ENCODE peak calls at places on chromosome 18, in nine cellular contexts. Y is naive thymus-derived CD4-positive, alpha-beta T cell; O is CD4-positive, CD25-positive, alpha-beta regulatory T cell; I is WERI-Rb-1; U is brain microvascular endothelial cell; K is right cardiac atrium; S is tibial artery; B is fibroblast of lung; J is adrenal gland. X is an unnamed sample.

GRCh38 chr18:23133860-23134779 is 1.2 kb upstream of the CABLES1 start:
- DNase-seq in Y (no peak), O (peak), I (peak), U (no peak), K (no peak), S (no peak), B (no peak), J (no peak), X (peak)

GRCh38 chr18:61308009-61308408 is 25.2 kb upstream of the CDH20 start:
- DNase-seq in Y (no peak), O (no peak), I (no peak), U (no peak), K (no peak), S (no peak), B (no peak), J (no peak), X (no peak)

GRCh38 chr18:9103488-9103887 is 989 bp downstream of the NDUFV2 start:
- DNase-seq in Y (peak), O (peak), I (no peak), U (no peak), K (no peak), S (no peak), B (peak), J (no peak), X (no peak)

GRCh38 chr18:40485318-40485717 is 1469.7 kb upstream of the PIK3C3 start:
- DNase-seq in Y (no peak), O (no peak), I (no peak), U (peak), K (no peak), S (no peak), B (peak), J (no peak), X (no peak)

GRCh38 chr18:54984908-54985307 is 25.6 kb upstream of the CCDC68 start:
- DNase-seq in Y (no peak), O (no peak), I (no peak), U (no peak), K (no peak), S (no peak), B (no peak), J (no peak), X (no peak)

GRCh38 chr18:34709104-34709503 is 994 bp upstream of the DTNA start:
- DNase-seq in Y (no peak), O (no peak), I (no peak), U (peak), K (no peak), S (no peak), B (peak), J (peak), X (no peak)

GRCh38 chr18:62717059-62717849 is 1.9 kb downstream of the PHLPP1 start:
- DNase-seq in Y (peak), O (peak), I (no peak), U (peak), K (no peak), S (no peak), B (peak), J (peak), X (no peak)

GRCh38 chr18:44654555-44654954 is 26.1 kb upstream of the SETBP1 start:
- DNase-seq in Y (no peak), O (no peak), I (no peak), U (peak), K (no peak), S (no peak), B (peak), J (no peak), X (no peak)

GRCh38 chr18:22223263-22223960 is 54.0 kb downstream of the GATA6 start:
- DNase-seq in Y (no peak), O (no peak), I (no peak), U (peak), K (peak), S (peak), B (peak), J (peak), X (peak)

GRCh38 chr18:63970803-63971191 is 916 bp downstream of the SERPINB8 start:
- DNase-seq in Y (no peak), O (no peak), I (peak), U (no peak), K (peak), S (peak), B (peak), J (no peak), X (peak)

GRCh38 chr18:70075906-70076305 is 128.2 kb upstream of the CD226 start:
- DNase-seq in Y (no peak), O (no peak), I (no peak), U (no peak), K (no peak), S (no peak), B (peak), J (no peak), X (no peak)

GRCh38 chr18:23342506-23342905 is 110.6 kb upstream of the RIOK3 start:
- DNase-seq in Y (no peak), O (no peak), I (no peak), U (no peak), K (no peak), S (no peak), B (no peak), J (no peak), X (no peak)

GRCh38 chr18:23183356-23184150 is 48.3 kb downstream of the CABLES1 start:
- DNase-seq in Y (no peak), O (no peak), I (no peak), U (peak), K (no peak), S (no peak), B (peak), J (no peak), X (no peak)

GRCh38 chr18:74525741-74526140 is 8.6 kb upstream of the CNDP1 start:
- DNase-seq in Y (no peak), O (no peak), I (no peak), U (no peak), K (no peak), S (peak), B (no peak), J (no peak), X (no peak)

GRCh38 chr18:24837065-24837464 is 376.6 kb downstream of the HRH4 start:
- DNase-seq in Y (no peak), O (no peak), I (no peak), U (no peak), K (no peak), S (no peak), B (peak), J (no peak), X (no peak)

GRCh38 chr18:9708882-9709877 is 1.1 kb downstream of the RAB31 start:
- DNase-seq in Y (no peak), O (peak), I (no peak), U (no peak), K (peak), S (peak), B (no peak), J (peak), X (peak)

GRCh38 chr18:21484851-21485636 is 115.5 kb downstream of the ESCO1 start:
- DNase-seq in Y (no peak), O (no peak), I (no peak), U (peak), K (no peak), S (no peak), B (peak), J (no peak), X (no peak)

GRCh38 chr18:37705016-37705415 is 139.4 kb upstream of the CELF4 start:
- DNase-seq in Y (no peak), O (no peak), I (peak), U (no peak), K (no peak), S (no peak), B (no peak), J (no peak), X (no peak)

GRCh38 chr18:61551586-61551985 is 218.4 kb downstream of the CDH20 start:
- DNase-seq in Y (peak), O (peak), I (peak), U (peak), K (no peak), S (no peak), B (peak), J (peak), X (no peak)

GRCh38 chr18:57831597-57832377 is 28.7 kb upstream of the ATP8B1 start:
- DNase-seq in Y (peak), O (no peak), I (no peak), U (no peak), K (no peak), S (no peak), B (no peak), J (no peak), X (no peak)

GRCh38 chr18:22086973-22087372 is 82.4 kb upstream of the GATA6 start:
- DNase-seq in Y (no peak), O (no peak), I (no peak), U (no peak), K (no peak), S (no peak), B (no peak), J (no peak), X (no peak)

GRCh38 chr18:13014818-13015217 is 23.7 kb downstream of the CEP192 start:
- DNase-seq in Y (no peak), O (no peak), I (no peak), U (no peak), K (no peak), S (no peak), B (no peak), J (no peak), X (no peak)

GRCh38 chr18:13014232-13014631 is 23.1 kb downstream of the CEP192 start:
- DNase-seq in Y (no peak), O (no peak), I (no peak), U (no peak), K (no peak), S (no peak), B (no peak), J (no peak), X (no peak)

GRCh38 chr18:13019301-13019700 is 28.1 kb downstream of the CEP192 start:
- DNase-seq in Y (no peak), O (peak), I (no peak), U (no peak), K (no peak), S (no peak), B (no peak), J (no peak), X (no peak)

GRCh38 chr18:13017247-13017875 is 26.2 kb downstream of the CEP192 start:
- DNase-seq in Y (no peak), O (no peak), I (no peak), U (no peak), K (no peak), S (no peak), B (no peak), J (no peak), X (no peak)

DNA sequence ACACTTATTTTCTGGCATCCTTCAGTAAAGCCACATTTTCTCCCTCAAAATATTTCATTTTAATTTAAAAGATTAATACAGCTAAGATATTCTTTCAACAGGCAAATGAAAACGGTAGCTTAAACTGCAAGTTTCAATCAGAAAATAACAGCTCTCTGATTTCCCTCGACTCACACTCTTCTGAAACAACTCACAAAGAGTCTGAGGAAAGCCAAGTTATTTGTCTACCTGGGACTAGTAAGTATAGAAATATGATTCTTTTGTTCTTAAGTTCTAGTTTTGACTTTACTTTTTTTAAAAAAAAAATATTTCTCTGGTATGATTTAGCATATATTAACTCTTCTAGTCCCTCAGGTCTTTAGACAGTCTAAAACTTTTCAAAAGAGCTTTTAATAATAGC is 27.2 kb downstream of the CEP192 start:
- DNase-seq in Y (no peak), O (no peak), I (no peak), U (no peak), K (no peak), S (no peak), B (no peak), J (no peak), X (no peak)
- H3K27ac ChIP-seq in Y (no peak), O (peak), I (no peak), U (no peak), K (no peak), S (no peak), B (no peak), J (no peak), X (no peak)

GRCh38 chr18:5463836-5464235 is 80.0 kb downstream of the EPB41L3 start:
- DNase-seq in Y (no peak), O (no peak), I (no peak), U (no peak), K (no peak), S (no peak), B (no peak), J (no peak), X (no peak)

GRCh38 chr18:5463390-5463789 is 80.4 kb downstream of the EPB41L3 start:
- DNase-seq in Y (no peak), O (no peak), I (no peak), U (peak), K (peak), S (peak), B (peak), J (peak), X (peak)

GRCh38 chr18:5464241-5464640 is 79.6 kb downstream of the EPB41L3 start:
- DNase-seq in Y (no peak), O (no peak), I (no peak), U (no peak), K (no peak), S (no peak), B (no peak), J (no peak), X (no peak)

GRCh38 chr18:5461056-5461455 is 82.7 kb downstream of the EPB41L3 start:
- DNase-seq in Y (no peak), O (no peak), I (no peak), U (no peak), K (no peak), S (no peak), B (no peak), J (no peak), X (no peak)

DNA sequence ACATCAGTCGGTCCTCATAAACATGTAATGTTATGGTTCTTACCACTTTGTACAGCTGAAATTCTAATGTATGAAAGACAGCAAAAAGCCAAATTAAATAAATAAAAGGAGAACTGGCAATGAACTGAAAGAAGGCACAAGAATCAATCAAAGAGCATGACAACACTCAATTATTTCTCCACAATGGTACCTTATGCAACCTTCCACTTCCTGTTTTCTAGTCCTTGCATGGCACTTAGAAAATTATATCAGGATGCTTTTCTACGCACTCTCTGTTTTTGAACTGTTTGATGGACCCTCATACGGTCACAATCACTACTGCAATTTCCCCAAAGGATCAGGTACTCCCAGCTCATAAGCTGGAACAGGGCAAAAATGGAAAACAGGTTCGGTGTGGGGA is 81.6 kb downstream of the EPB41L3 start:
- DNase-seq in Y (no peak), O (no peak), I (no peak), U (no peak), K (no peak), S (no peak), B (no peak), J (no peak), X (no peak)
- H3K27ac ChIP-seq in Y (no peak), O (no peak), I (no peak), U (no peak), K (no peak), S (no peak), B (no peak), J (peak), X (no peak)

DNA sequence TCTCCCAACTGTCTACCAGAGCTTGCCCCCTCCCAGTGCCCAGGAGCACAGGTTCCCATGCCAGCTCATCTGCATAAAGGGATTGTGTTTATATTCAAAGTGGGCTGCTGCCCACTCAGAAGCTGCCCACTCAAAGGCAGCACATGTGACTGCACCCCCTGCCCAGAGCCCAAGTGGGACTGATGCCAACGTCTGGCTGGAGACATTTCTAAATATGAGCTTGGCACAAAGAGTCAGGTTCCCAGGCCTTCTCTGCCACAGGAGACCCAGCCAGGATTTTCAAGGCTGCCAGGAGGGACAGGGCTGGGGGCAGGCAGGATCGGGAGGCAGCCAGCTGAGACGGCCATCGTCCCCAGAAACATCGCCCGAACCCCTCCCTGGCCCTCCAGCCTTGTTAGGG is 67.1 kb downstream of the ZBTB7C start:
- DNase-seq in Y (no peak), O (no peak), I (no peak), U (no peak), K (peak), S (peak), B (no peak), J (peak), X (no peak)
- H3K27ac ChIP-seq in Y (no peak), O (no peak), I (peak), U (no peak), K (peak), S (peak), B (no peak), J (peak), X (peak)

GRCh38 chr18:35775887-35776286 is 194.3 kb downstream of the GALNT1 start:
- DNase-seq in Y (no peak), O (no peak), I (no peak), U (peak), K (no peak), S (no peak), B (peak), J (no peak), X (no peak)

GRCh38 chr18:35771172-35771571 is 189.6 kb downstream of the GALNT1 start:
- DNase-seq in Y (no peak), O (no peak), I (no peak), U (no peak), K (no peak), S (no peak), B (no peak), J (no peak), X (no peak)

GRCh38 chr18:35770360-35770759 is 188.8 kb downstream of the GALNT1 start:
- DNase-seq in Y (no peak), O (peak), I (no peak), U (no peak), K (no peak), S (no peak), B (no peak), J (no peak), X (no peak)
- H3K27ac ChIP-seq in Y (no peak), O (no peak), I (no peak), U (no peak), K (no peak), S (no peak), B (no peak), J (no peak), X (no peak)

GRCh38 chr18:31941010-31941809 is 1.7 kb downstream of the TRAPPC8 start:
- DNase-seq in Y (no peak), O (no peak), I (no peak), U (no peak), K (no peak), S (no peak), B (no peak), J (no peak), X (no peak)
- H3K27ac ChIP-seq in Y (peak), O (peak), I (no peak), U (no peak), K (no peak), S (peak), B (peak), J (no peak), X (no peak)

GRCh38 chr18:45689386-45689785 is 34.6 kb upstream of the SLC14A1 start:
- DNase-seq in Y (no peak), O (no peak), I (peak), U (no peak), K (no peak), S (no peak), B (no peak), J (no peak), X (no peak)
- H3K27ac ChIP-seq in Y (no peak), O (no peak), I (no peak), U (no peak), K (no peak), S (no peak), B (no peak), J (no peak), X (no peak)

GRCh38 chr18:13257361-13257980 is 38.9 kb downstream of the LDLRAD4 start:
- DNase-seq in Y (no peak), O (no peak), I (no peak), U (no peak), K (no peak), S (peak), B (no peak), J (no peak), X (no peak)
- H3K27ac ChIP-seq in Y (no peak), O (no peak), I (no peak), U (no peak), K (no peak), S (peak), B (no peak), J (no peak), X (no peak)